ENCODE peak calls at places on chromosome 9, in seven cellular contexts. One of them, this sample, is unnamed.
A peak's percentile ranks its signal among the peaks of the same experiment; 100 is the strongest.

GRCh38 chr9:11973011-11973410 is 720.2 kb upstream of the TYRP1 start:
- DNase-seq in M059J: no peak
- DNase-seq in HEK293T: no peak
- DNase-seq in activated CD4-positive, alpha-beta T cell treated with anti-CD3 and anti-CD28 coated beads, Interleukin-2, amount 50 U/mL, for 1 hour: no peak
- DNase-seq in myocyte: no peak
- DNase-seq in tibial nerve: no peak
- DNase-seq in stimulated activated CD4-positive, alpha-beta T cell treated with anti-CD3 and anti-CD28 coated beads, Interleukin-4, amount 100 ng/mL, for 48 hours: no peak
- DNase-seq in this sample: no peak

GRCh38 chr9:72362118-72362531 is 2.9 kb downstream of the ZFAND5 start:
- DNase-seq in myocyte: peak; percentile 28
- DNase-seq in activated CD4-positive, alpha-beta T cell treated with anti-CD3 and anti-CD28 coated beads, Interleukin-2, amount 50 U/mL, for 1 hour: no peak
- DNase-seq in M059J: peak; percentile 46
- DNase-seq in HEK293T: no peak
- DNase-seq in tibial nerve: no peak
- DNase-seq in stimulated activated CD4-positive, alpha-beta T cell treated with anti-CD3 and anti-CD28 coated beads, Interleukin-4, amount 100 ng/mL, for 48 hours: no peak
- DNase-seq in this sample: peak; percentile 80

GRCh38 chr9:126986506-126986951 is 71.9 kb downstream of the RALGPS1 start:
- DNase-seq in activated CD4-positive, alpha-beta T cell treated with anti-CD3 and anti-CD28 coated beads, Interleukin-2, amount 50 U/mL, for 1 hour: peak; percentile 18
- DNase-seq in tibial nerve: no peak
- DNase-seq in HEK293T: no peak
- DNase-seq in M059J: peak; percentile 49
- DNase-seq in stimulated activated CD4-positive, alpha-beta T cell treated with anti-CD3 and anti-CD28 coated beads, Interleukin-4, amount 100 ng/mL, for 48 hours: no peak
- DNase-seq in myocyte: no peak
- DNase-seq in this sample: peak; percentile 67

GRCh38 chr9:114909657-114910056 is 20.7 kb downstream of the TNFSF8 start:
- DNase-seq in M059J: no peak
- DNase-seq in HEK293T: no peak
- DNase-seq in tibial nerve: no peak
- DNase-seq in myocyte: no peak
- DNase-seq in stimulated activated CD4-positive, alpha-beta T cell treated with anti-CD3 and anti-CD28 coated beads, Interleukin-4, amount 100 ng/mL, for 48 hours: no peak
- DNase-seq in activated CD4-positive, alpha-beta T cell treated with anti-CD3 and anti-CD28 coated beads, Interleukin-2, amount 50 U/mL, for 1 hour: no peak
- DNase-seq in this sample: no peak

GRCh38 chr9:88425538-88425950 is 37.3 kb downstream of the SPIN1 start:
- DNase-seq in M059J: peak; percentile 43
- DNase-seq in HEK293T: no peak
- DNase-seq in activated CD4-positive, alpha-beta T cell treated with anti-CD3 and anti-CD28 coated beads, Interleukin-2, amount 50 U/mL, for 1 hour: no peak
- DNase-seq in myocyte: no peak
- DNase-seq in tibial nerve: no peak
- DNase-seq in stimulated activated CD4-positive, alpha-beta T cell treated with anti-CD3 and anti-CD28 coated beads, Interleukin-4, amount 100 ng/mL, for 48 hours: no peak
- DNase-seq in this sample: peak; percentile 27

GRCh38 chr9:94867842-94868312 is 141.4 kb downstream of the AOPEP start:
- DNase-seq in tibial nerve: no peak
- DNase-seq in myocyte: peak; percentile 88
- DNase-seq in stimulated activated CD4-positive, alpha-beta T cell treated with anti-CD3 and anti-CD28 coated beads, Interleukin-4, amount 100 ng/mL, for 48 hours: no peak
- DNase-seq in HEK293T: no peak
- DNase-seq in M059J: peak; percentile 99
- DNase-seq in activated CD4-positive, alpha-beta T cell treated with anti-CD3 and anti-CD28 coated beads, Interleukin-2, amount 50 U/mL, for 1 hour: no peak
- DNase-seq in this sample: peak; percentile 97

GRCh38 chr9:108756746-108757490 is 98.9 kb downstream of the ACTL7B start:
- DNase-seq in stimulated activated CD4-positive, alpha-beta T cell treated with anti-CD3 and anti-CD28 coated beads, Interleukin-4, amount 100 ng/mL, for 48 hours: no peak
- DNase-seq in activated CD4-positive, alpha-beta T cell treated with anti-CD3 and anti-CD28 coated beads, Interleukin-2, amount 50 U/mL, for 1 hour: no peak
- DNase-seq in myocyte: no peak
- DNase-seq in M059J: peak; percentile 9
- DNase-seq in tibial nerve: no peak
- DNase-seq in HEK293T: no peak
- DNase-seq in this sample: no peak

GRCh38 chr9:75086443-75087278 is 1.3 kb downstream of the NMRK1 start:
- DNase-seq in activated CD4-positive, alpha-beta T cell treated with anti-CD3 and anti-CD28 coated beads, Interleukin-2, amount 50 U/mL, for 1 hour: no peak
- DNase-seq in stimulated activated CD4-positive, alpha-beta T cell treated with anti-CD3 and anti-CD28 coated beads, Interleukin-4, amount 100 ng/mL, for 48 hours: no peak
- DNase-seq in HEK293T: no peak
- DNase-seq in myocyte: no peak
- DNase-seq in M059J: no peak
- DNase-seq in tibial nerve: no peak
- DNase-seq in this sample: peak; percentile 37

GRCh38 chr9:136011376-136011702 is 50.2 kb upstream of the UBAC1 start:
- DNase-seq in M059J: no peak
- DNase-seq in HEK293T: no peak
- DNase-seq in activated CD4-positive, alpha-beta T cell treated with anti-CD3 and anti-CD28 coated beads, Interleukin-2, amount 50 U/mL, for 1 hour: no peak
- DNase-seq in myocyte: no peak
- DNase-seq in tibial nerve: no peak
- DNase-seq in stimulated activated CD4-positive, alpha-beta T cell treated with anti-CD3 and anti-CD28 coated beads, Interleukin-4, amount 100 ng/mL, for 48 hours: no peak
- DNase-seq in this sample: no peak

GRCh38 chr9:88387733-88388202 is 476 bp upstream of the SPIN1 start:
- DNase-seq in activated CD4-positive, alpha-beta T cell treated with anti-CD3 and anti-CD28 coated beads, Interleukin-2, amount 50 U/mL, for 1 hour: peak; percentile 35
- DNase-seq in M059J: peak; percentile 69
- DNase-seq in stimulated activated CD4-positive, alpha-beta T cell treated with anti-CD3 and anti-CD28 coated beads, Interleukin-4, amount 100 ng/mL, for 48 hours: peak; percentile 2
- DNase-seq in tibial nerve: no peak
- DNase-seq in HEK293T: peak; percentile 49
- DNase-seq in myocyte: peak; percentile 21
- DNase-seq in this sample: peak; percentile 38

GRCh38 chr9:14395300-14396082 is 81.5 kb upstream of the NFIB start:
- DNase-seq in activated CD4-positive, alpha-beta T cell treated with anti-CD3 and anti-CD28 coated beads, Interleukin-2, amount 50 U/mL, for 1 hour: no peak
- DNase-seq in M059J: no peak
- DNase-seq in myocyte: peak; percentile 67
- DNase-seq in stimulated activated CD4-positive, alpha-beta T cell treated with anti-CD3 and anti-CD28 coated beads, Interleukin-4, amount 100 ng/mL, for 48 hours: no peak
- DNase-seq in tibial nerve: no peak
- DNase-seq in HEK293T: no peak
- DNase-seq in this sample: no peak

GRCh38 chr9:12723409-12724028 is 30.3 kb downstream of the TYRP1 start:
- DNase-seq in M059J: peak; percentile 28
- DNase-seq in tibial nerve: no peak
- DNase-seq in stimulated activated CD4-positive, alpha-beta T cell treated with anti-CD3 and anti-CD28 coated beads, Interleukin-4, amount 100 ng/mL, for 48 hours: no peak
- DNase-seq in activated CD4-positive, alpha-beta T cell treated with anti-CD3 and anti-CD28 coated beads, Interleukin-2, amount 50 U/mL, for 1 hour: no peak
- DNase-seq in HEK293T: no peak
- DNase-seq in myocyte: peak; percentile 19
- DNase-seq in this sample: peak; percentile 50

GRCh38 chr9:76592105-76593010 is 133.4 kb downstream of the GCNT1 start:
- DNase-seq in stimulated activated CD4-positive, alpha-beta T cell treated with anti-CD3 and anti-CD28 coated beads, Interleukin-4, amount 100 ng/mL, for 48 hours: no peak
- DNase-seq in activated CD4-positive, alpha-beta T cell treated with anti-CD3 and anti-CD28 coated beads, Interleukin-2, amount 50 U/mL, for 1 hour: no peak
- DNase-seq in HEK293T: no peak
- DNase-seq in M059J: peak; percentile 82
- DNase-seq in tibial nerve: no peak
- DNase-seq in myocyte: no peak
- DNase-seq in this sample: peak; percentile 79

GRCh38 chr9:107308461-107308860 is 25.4 kb downstream of the RAD23B start:
- DNase-seq in M059J: no peak
- DNase-seq in stimulated activated CD4-positive, alpha-beta T cell treated with anti-CD3 and anti-CD28 coated beads, Interleukin-4, amount 100 ng/mL, for 48 hours: no peak
- DNase-seq in activated CD4-positive, alpha-beta T cell treated with anti-CD3 and anti-CD28 coated beads, Interleukin-2, amount 50 U/mL, for 1 hour: no peak
- DNase-seq in HEK293T: no peak
- DNase-seq in tibial nerve: no peak
- DNase-seq in myocyte: no peak
- DNase-seq in this sample: peak; percentile 65

GRCh38 chr9:137025120-137025966 is 2.7 kb downstream of the ABCA2 start:
- DNase-seq in myocyte: no peak
- DNase-seq in M059J: no peak
- DNase-seq in activated CD4-positive, alpha-beta T cell treated with anti-CD3 and anti-CD28 coated beads, Interleukin-2, amount 50 U/mL, for 1 hour: no peak
- DNase-seq in stimulated activated CD4-positive, alpha-beta T cell treated with anti-CD3 and anti-CD28 coated beads, Interleukin-4, amount 100 ng/mL, for 48 hours: no peak
- DNase-seq in HEK293T: no peak
- DNase-seq in tibial nerve: peak; percentile 69
- DNase-seq in this sample: peak; percentile 75

GRCh38 chr9:119986205-119986604 is 593.8 kb downstream of the CDK5RAP2 start:
- DNase-seq in activated CD4-positive, alpha-beta T cell treated with anti-CD3 and anti-CD28 coated beads, Interleukin-2, amount 50 U/mL, for 1 hour: no peak
- DNase-seq in HEK293T: no peak
- DNase-seq in M059J: no peak
- DNase-seq in myocyte: no peak
- DNase-seq in stimulated activated CD4-positive, alpha-beta T cell treated with anti-CD3 and anti-CD28 coated beads, Interleukin-4, amount 100 ng/mL, for 48 hours: no peak
- DNase-seq in tibial nerve: no peak
- DNase-seq in this sample: no peak